ENCODE peak calls at places on chromosomes 7 and 10, in seven cellular contexts. One of them, this sample, is unnamed.

GRCh38 chr10:113133497-113133896 is 183.4 kb downstream of the TCF7L2 start:
- DNase-seq in H1: no peak
- DNase-seq in GM12891: no peak
- DNase-seq in K562: no peak
- DNase-seq in GM12892: no peak
- DNase-seq in GM12878: no peak
- DNase-seq in SK-N-SH: no peak
- DNase-seq in this sample: no peak

GRCh38 chr10:128000660-128001059 is 93.8 kb downstream of the PTPRE start:
- DNase-seq in SK-N-SH: no peak
- DNase-seq in GM12891: no peak
- DNase-seq in K562: no peak
- DNase-seq in GM12892: no peak
- DNase-seq in H1: no peak
- DNase-seq in GM12878: no peak
- DNase-seq in this sample: no peak

GRCh38 chr7:51236470-51237127 is 80.0 kb downstream of the COBL start:
- DNase-seq in GM12892: no peak
- DNase-seq in H1: no peak
- DNase-seq in K562: no peak
- DNase-seq in SK-N-SH: no peak
- DNase-seq in GM12891: no peak
- DNase-seq in GM12878: no peak
- DNase-seq in this sample: no peak

GRCh38 chr10:3785849-3786290 is 861 bp upstream of the KLF6 start:
- DNase-seq in GM12892: no peak
- DNase-seq in GM12878: no peak
- DNase-seq in K562: peak
- DNase-seq in H1: peak
- DNase-seq in SK-N-SH: peak
- DNase-seq in GM12891: no peak
- DNase-seq in this sample: no peak

GRCh38 chr7:132368246-132368900 is 207.9 kb downstream of the PLXNA4 start:
- DNase-seq in GM12892: no peak
- DNase-seq in GM12891: no peak
- DNase-seq in K562: no peak
- DNase-seq in SK-N-SH: no peak
- DNase-seq in H1: no peak
- DNase-seq in GM12878: no peak
- DNase-seq in this sample: no peak

GRCh38 chr7:142380064-142380463 is 122.2 kb upstream of the PRSS58 start:
- DNase-seq in K562: no peak
- DNase-seq in GM12878: no peak
- DNase-seq in SK-N-SH: no peak
- DNase-seq in H1: no peak
- DNase-seq in GM12891: no peak
- DNase-seq in GM12892: no peak
- DNase-seq in this sample: no peak

GRCh38 chr10:88986549-88987242 is 3.9 kb upstream of the FAS start:
- DNase-seq in K562: no peak
- DNase-seq in H1: no peak
- DNase-seq in GM12878: no peak
- DNase-seq in GM12891: no peak
- DNase-seq in GM12892: no peak
- DNase-seq in SK-N-SH: peak
- DNase-seq in this sample: peak

GRCh38 chr7:56083150-56083785 is 9.5 kb downstream of the PHKG1 start:
- DNase-seq in GM12891: no peak
- DNase-seq in K562: no peak
- DNase-seq in H1: no peak
- DNase-seq in GM12878: no peak
- DNase-seq in SK-N-SH: peak
- DNase-seq in GM12892: no peak
- DNase-seq in this sample: no peak

GRCh38 chr7:148944935-148945934 is 61.1 kb upstream of the EZH2 start:
- DNase-seq in GM12891: no peak
- DNase-seq in H1: no peak
- DNase-seq in GM12892: no peak
- DNase-seq in K562: no peak
- DNase-seq in SK-N-SH: no peak
- DNase-seq in GM12878: no peak
- DNase-seq in this sample: no peak

GRCh38 chr7:108109216-108109908 is 20.8 kb downstream of the LAMB4 start:
- DNase-seq in GM12878: no peak
- DNase-seq in GM12891: no peak
- DNase-seq in K562: no peak
- DNase-seq in H1: no peak
- DNase-seq in SK-N-SH: peak
- DNase-seq in GM12892: no peak
- DNase-seq in this sample: peak

GRCh38 chr7:70694909-70695803 is 436.8 kb upstream of the GALNT17 start:
- DNase-seq in GM12892: no peak
- DNase-seq in GM12891: peak
- DNase-seq in H1: peak
- DNase-seq in SK-N-SH: peak
- DNase-seq in K562: no peak
- DNase-seq in GM12878: no peak
- DNase-seq in this sample: no peak

GRCh38 chr7:116259156-116259555 is 48.8 kb downstream of the TES start:
- DNase-seq in K562: no peak
- DNase-seq in GM12891: no peak
- DNase-seq in GM12878: no peak
- DNase-seq in H1: no peak
- DNase-seq in SK-N-SH: no peak
- DNase-seq in GM12892: no peak
- DNase-seq in this sample: no peak

GRCh38 chr10:60417898-60418297 is 28.2 kb upstream of the ANK3 start:
- DNase-seq in GM12891: no peak
- DNase-seq in GM12892: no peak
- DNase-seq in GM12878: no peak
- DNase-seq in SK-N-SH: no peak
- DNase-seq in H1: no peak
- DNase-seq in K562: no peak
- DNase-seq in this sample: no peak
- TF ChIP-seq TAF1 in GM12891: no peak
- TF ChIP-seq TAF1 in GM12892: no peak
- TF ChIP-seq TAF1 in GM12878: no peak
- TF ChIP-seq TAF1 in SK-N-SH: no peak
- TF ChIP-seq TAF1 in H1: no peak
- TF ChIP-seq TAF1 in K562: no peak
- TF ChIP-seq TAF1 in this sample: no peak

GRCh38 chr7:136254148-136254547 is 277.0 kb upstream of the MTPN start:
- DNase-seq in GM12891: no peak
- DNase-seq in K562: no peak
- DNase-seq in H1: no peak
- DNase-seq in GM12892: no peak
- DNase-seq in SK-N-SH: no peak
- DNase-seq in GM12878: no peak
- DNase-seq in this sample: no peak
- TF ChIP-seq TAF1 in GM12891: no peak
- TF ChIP-seq TAF1 in K562: no peak
- TF ChIP-seq TAF1 in H1: no peak
- TF ChIP-seq TAF1 in GM12892: no peak
- TF ChIP-seq TAF1 in SK-N-SH: no peak
- TF ChIP-seq TAF1 in GM12878: no peak
- TF ChIP-seq TAF1 in this sample: no peak

GRCh38 chr10:30968711-30969110 is 63.0 kb downstream of the ZNF438 start:
- DNase-seq in GM12892: no peak
- DNase-seq in GM12891: no peak
- DNase-seq in H1: no peak
- DNase-seq in SK-N-SH: no peak
- DNase-seq in K562: no peak
- DNase-seq in GM12878: no peak
- DNase-seq in this sample: no peak

GRCh38 chr10:30967654-30968421 is 63.8 kb downstream of the ZNF438 start:
- DNase-seq in GM12892: no peak
- DNase-seq in GM12878: no peak
- DNase-seq in GM12891: no peak
- DNase-seq in H1: no peak
- DNase-seq in K562: no peak
- DNase-seq in SK-N-SH: no peak
- DNase-seq in this sample: no peak

GRCh38 chr10:30959855-30960247 is 71.8 kb downstream of the ZNF438 start:
- DNase-seq in SK-N-SH: no peak
- DNase-seq in K562: no peak
- DNase-seq in GM12878: no peak
- DNase-seq in H1: no peak
- DNase-seq in GM12892: no peak
- DNase-seq in GM12891: no peak
- DNase-seq in this sample: no peak

GRCh38 chr10:30963994-30964930 is 67.4 kb downstream of the ZNF438 start:
- DNase-seq in SK-N-SH: no peak
- DNase-seq in GM12892: no peak
- DNase-seq in GM12878: no peak
- DNase-seq in GM12891: no peak
- DNase-seq in K562: no peak
- DNase-seq in H1: no peak
- DNase-seq in this sample: no peak
- TF ChIP-seq TAF1 in SK-N-SH: no peak
- TF ChIP-seq TAF1 in GM12892: no peak
- TF ChIP-seq TAF1 in GM12878: no peak
- TF ChIP-seq TAF1 in GM12891: no peak
- TF ChIP-seq TAF1 in K562: no peak
- TF ChIP-seq TAF1 in H1: no peak
- TF ChIP-seq TAF1 in this sample: no peak

GRCh38 chr7:105794741-105795729 is 81.4 kb downstream of the ATXN7L1 start:
- DNase-seq in SK-N-SH: no peak
- DNase-seq in K562: no peak
- DNase-seq in GM12892: no peak
- DNase-seq in H1: no peak
- DNase-seq in GM12878: no peak
- DNase-seq in GM12891: no peak
- DNase-seq in this sample: no peak

GRCh38 chr7:105799006-105799405 is 77.4 kb downstream of the ATXN7L1 start:
- DNase-seq in H1: no peak
- DNase-seq in GM12878: no peak
- DNase-seq in GM12891: no peak
- DNase-seq in GM12892: no peak
- DNase-seq in K562: no peak
- DNase-seq in SK-N-SH: no peak
- DNase-seq in this sample: no peak

GRCh38 chr7:105796365-105796764 is 80.0 kb downstream of the ATXN7L1 start:
- DNase-seq in GM12891: no peak
- DNase-seq in K562: no peak
- DNase-seq in H1: no peak
- DNase-seq in GM12892: no peak
- DNase-seq in SK-N-SH: no peak
- DNase-seq in GM12878: no peak
- DNase-seq in this sample: no peak

GRCh38 chr7:105799677-105800076 is 76.7 kb downstream of the ATXN7L1 start:
- DNase-seq in SK-N-SH: no peak
- DNase-seq in GM12878: no peak
- DNase-seq in H1: no peak
- DNase-seq in GM12892: no peak
- DNase-seq in GM12891: no peak
- DNase-seq in K562: no peak
- DNase-seq in this sample: no peak

GRCh38 chr7:105797652-105798051 is 78.7 kb downstream of the ATXN7L1 start:
- DNase-seq in GM12892: no peak
- DNase-seq in SK-N-SH: peak
- DNase-seq in GM12878: no peak
- DNase-seq in H1: no peak
- DNase-seq in GM12891: no peak
- DNase-seq in K562: no peak
- DNase-seq in this sample: no peak
- TF ChIP-seq TAF1 in GM12892: no peak
- TF ChIP-seq TAF1 in SK-N-SH: no peak
- TF ChIP-seq TAF1 in GM12878: no peak
- TF ChIP-seq TAF1 in H1: no peak
- TF ChIP-seq TAF1 in GM12891: no peak
- TF ChIP-seq TAF1 in K562: no peak
- TF ChIP-seq TAF1 in this sample: no peak

GRCh38 chr7:40845959-40846358 is 711.2 kb downstream of the SUGCT start:
- DNase-seq in SK-N-SH: no peak
- DNase-seq in K562: no peak
- DNase-seq in GM12892: no peak
- DNase-seq in GM12891: no peak
- DNase-seq in GM12878: no peak
- DNase-seq in H1: no peak
- DNase-seq in this sample: no peak

GRCh38 chr7:40850017-40850416 is 715.2 kb downstream of the SUGCT start:
- DNase-seq in SK-N-SH: no peak
- DNase-seq in GM12892: no peak
- DNase-seq in GM12891: no peak
- DNase-seq in K562: no peak
- DNase-seq in GM12878: no peak
- DNase-seq in H1: no peak
- DNase-seq in this sample: no peak

GRCh38 chr7:40847921-40848320 is 713.1 kb downstream of the SUGCT start:
- DNase-seq in SK-N-SH: no peak
- DNase-seq in K562: no peak
- DNase-seq in GM12891: no peak
- DNase-seq in H1: no peak
- DNase-seq in GM12878: no peak
- DNase-seq in GM12892: no peak
- DNase-seq in this sample: no peak

GRCh38 chr7:40848541-40849221 is 713.9 kb downstream of the SUGCT start:
- DNase-seq in K562: no peak
- DNase-seq in GM12892: no peak
- DNase-seq in SK-N-SH: no peak
- DNase-seq in GM12891: no peak
- DNase-seq in H1: no peak
- DNase-seq in GM12878: no peak
- DNase-seq in this sample: no peak

DNA sequence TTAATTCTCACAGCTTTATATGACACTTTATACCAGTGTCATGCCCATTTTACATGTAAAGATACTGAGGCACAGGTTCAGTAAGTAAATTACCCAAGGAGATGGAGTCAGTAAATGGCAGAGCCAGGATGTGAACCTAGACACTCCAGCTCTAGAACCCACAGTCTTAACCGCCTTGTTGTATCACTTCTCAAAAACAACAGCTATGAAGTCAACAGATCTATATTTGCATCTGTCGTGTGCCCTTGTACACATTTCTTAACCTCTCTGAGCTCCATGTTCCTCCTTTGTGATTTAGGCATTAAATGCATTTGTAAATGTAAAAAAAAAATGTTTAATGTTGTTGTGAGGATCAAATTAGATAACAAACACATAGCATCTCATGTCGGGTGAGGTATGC is 716.2 kb downstream of the SUGCT start:
- DNase-seq in H1: no peak
- DNase-seq in K562: no peak
- DNase-seq in GM12892: no peak
- DNase-seq in SK-N-SH: no peak
- DNase-seq in GM12891: no peak
- DNase-seq in GM12878: no peak
- DNase-seq in this sample: no peak
- TF ChIP-seq TAF1 in H1: no peak
- TF ChIP-seq TAF1 in K562: no peak
- TF ChIP-seq TAF1 in GM12892: no peak
- TF ChIP-seq TAF1 in SK-N-SH: no peak
- TF ChIP-seq TAF1 in GM12891: no peak
- TF ChIP-seq TAF1 in GM12878: no peak
- TF ChIP-seq TAF1 in this sample: no peak